ENCODE peak calls at places on chromosomes 7 and 10, in four cellular contexts. F is esophagus squamous epithelium, N is uterus, S is sigmoid colon. U is an unnamed sample.

GRCh38 chr7:108000875-108001758 is 1.8 kb downstream of the LAMB1 start:
- DNase-seq in N (peak; percentile 51), S (peak; percentile 78), F (no peak), U (peak; percentile 89)

GRCh38 chr7:1670894-1671875 is 1.1 kb downstream of the ELFN1 start:
- DNase-seq in F (no peak), S (peak; percentile 39), N (peak; percentile 6), U (peak; percentile 65)

GRCh38 chr7:45021604-45022296 is 21.7 kb downstream of the CCM2 start:
- DNase-seq in N (no peak), F (no peak), S (no peak), U (no peak)

GRCh38 chr7:121397832-121398231 is 1.7 kb upstream of the FAM3C start:
- DNase-seq in S (no peak), N (no peak), F (no peak), U (no peak)

GRCh38 chr10:88660593-88660884 is 3.7 kb upstream of the LIPF start:
- DNase-seq in F (no peak), S (no peak), N (no peak), U (no peak)

GRCh38 chr10:22308390-22308789 is 7.8 kb upstream of the COMMD3 start:
- DNase-seq in F (no peak), N (no peak), S (no peak), U (no peak)

GRCh38 chr7:155398944-155399343 is 59.0 kb upstream of the EN2 start:
- DNase-seq in N (no peak), F (no peak), S (no peak), U (no peak)

GRCh38 chr7:35508623-35509400 is 186.1 kb downstream of the HERPUD2 start:
- DNase-seq in F (no peak), S (no peak), N (no peak), U (no peak)

GRCh38 chr10:47047577-47048532 is 136.6 kb downstream of the PTPN20 start:
- DNase-seq in S (peak; percentile 87), N (peak; percentile 59), F (peak; percentile 11), U (peak; percentile 96)

GRCh38 chr7:91286432-91286831 is 22.2 kb downstream of the FZD1 start:
- DNase-seq in N (no peak), S (no peak), F (no peak), U (no peak)

GRCh38 chr10:43361532-43362190 is 9.8 kb upstream of the FXYD4 start:
- DNase-seq in S (no peak), N (no peak), F (no peak), U (no peak)

GRCh38 chr10:27258838-27259532 is 18.4 kb upstream of the ACBD5 start:
- DNase-seq in N (no peak), S (no peak), F (no peak), U (no peak)

GRCh38 chr7:138825049-138825721 is 27.2 kb upstream of the ATP6V0A4 start:
- DNase-seq in N (no peak), S (no peak), F (no peak), U (no peak)

GRCh38 chr10:68208424-68209042 is 23.4 kb downstream of the ATOH7 start:
- DNase-seq in N (no peak), F (no peak), S (no peak), U (no peak)

GRCh38 chr7:158582089-158582456 is 5.5 kb downstream of the PTPRN2 start:
- DNase-seq in N (no peak), F (no peak), S (peak; percentile 19), U (no peak)

GRCh38 chr10:4474829-4475228 is 351.2 kb upstream of the AKR1E2 start:
- DNase-seq in N (no peak), F (no peak), S (no peak), U (no peak)

GRCh38 chr7:94111009-94111408 is 106.9 kb upstream of the BET1 start:
- DNase-seq in N (no peak), F (no peak), S (no peak), U (no peak)

GRCh38 chr10:23945845-23946244 is 263.1 kb upstream of the KIAA1217 start:
- DNase-seq in S (no peak), F (no peak), N (no peak), U (no peak)

GRCh38 chr10:118962159-118962863 is 67.2 kb upstream of the NANOS1 start:
- DNase-seq in F (no peak), N (no peak), S (no peak), U (no peak)

GRCh38 chr7:151276651-151277590 is 28.4 kb upstream of the SMARCD3 start:
- DNase-seq in N (peak; percentile 45), S (peak; percentile 78), F (no peak), U (no peak)

GRCh38 chr7:79451580-79451979 is 1.9 kb downstream of the MAGI2 start:
- DNase-seq in N (no peak), S (no peak), F (no peak), U (no peak)

GRCh38 chr10:42491001-42491592 is 147.3 kb downstream of the ZNF33B start:
- DNase-seq in S (no peak), F (no peak), N (no peak), U (no peak)

GRCh38 chr10:3538850-3539531 is 246.0 kb downstream of the KLF6 start:
- DNase-seq in F (no peak), S (peak; percentile 84), N (peak; percentile 54), U (peak; percentile 89)

GRCh38 chr10:87675396-87676376 is 16.0 kb downstream of the PAPSS2 start:
- DNase-seq in F (no peak), S (no peak), N (no peak), U (no peak)

GRCh38 chr10:58293989-58294388 is 25.0 kb downstream of the CISD1 start:
- DNase-seq in F (no peak), N (no peak), S (no peak), U (no peak)

DNA sequence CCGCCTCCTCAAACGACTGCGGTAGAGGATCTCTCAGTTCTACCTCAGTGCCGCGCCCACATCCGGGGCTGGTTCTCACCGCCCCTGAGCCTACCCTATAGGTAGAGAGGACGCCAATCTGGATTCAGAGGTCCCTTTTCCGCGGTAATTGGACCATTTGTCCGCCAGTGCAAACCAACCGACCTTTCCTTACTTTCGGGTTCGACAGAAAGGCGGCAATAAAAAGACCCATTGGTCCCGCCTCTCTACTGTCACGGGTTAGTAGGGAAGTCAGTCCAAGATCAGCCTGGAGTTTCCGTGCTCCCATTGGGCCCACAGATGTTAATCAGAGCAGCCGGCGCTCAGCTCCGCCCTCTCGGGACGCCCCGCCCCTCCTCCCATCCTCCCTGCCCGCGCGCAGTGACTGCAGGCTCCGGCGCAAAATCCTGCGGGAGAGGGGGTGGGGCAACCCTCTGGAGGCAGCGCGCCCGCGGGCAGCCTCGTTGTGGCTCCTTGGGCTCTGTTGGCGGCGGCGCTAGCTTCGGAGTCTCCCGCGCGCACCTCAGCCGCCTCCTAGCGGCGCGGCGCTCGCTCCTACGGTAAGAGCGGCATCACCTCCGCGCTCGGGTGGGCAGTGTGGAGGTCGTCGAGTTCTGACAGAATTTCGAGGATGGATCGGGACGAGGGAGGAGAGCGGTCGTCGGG is at the start of the genes PHTF2 and TMEM60:
- DNase-seq in S (peak; percentile 99), N (peak; percentile 99), F (peak; percentile 98), U (peak; percentile 100)
- TF ChIP-seq CTCF in S (peak; percentile 48), N (peak; percentile 50), F (no peak), U (peak; percentile 58)

DNA sequence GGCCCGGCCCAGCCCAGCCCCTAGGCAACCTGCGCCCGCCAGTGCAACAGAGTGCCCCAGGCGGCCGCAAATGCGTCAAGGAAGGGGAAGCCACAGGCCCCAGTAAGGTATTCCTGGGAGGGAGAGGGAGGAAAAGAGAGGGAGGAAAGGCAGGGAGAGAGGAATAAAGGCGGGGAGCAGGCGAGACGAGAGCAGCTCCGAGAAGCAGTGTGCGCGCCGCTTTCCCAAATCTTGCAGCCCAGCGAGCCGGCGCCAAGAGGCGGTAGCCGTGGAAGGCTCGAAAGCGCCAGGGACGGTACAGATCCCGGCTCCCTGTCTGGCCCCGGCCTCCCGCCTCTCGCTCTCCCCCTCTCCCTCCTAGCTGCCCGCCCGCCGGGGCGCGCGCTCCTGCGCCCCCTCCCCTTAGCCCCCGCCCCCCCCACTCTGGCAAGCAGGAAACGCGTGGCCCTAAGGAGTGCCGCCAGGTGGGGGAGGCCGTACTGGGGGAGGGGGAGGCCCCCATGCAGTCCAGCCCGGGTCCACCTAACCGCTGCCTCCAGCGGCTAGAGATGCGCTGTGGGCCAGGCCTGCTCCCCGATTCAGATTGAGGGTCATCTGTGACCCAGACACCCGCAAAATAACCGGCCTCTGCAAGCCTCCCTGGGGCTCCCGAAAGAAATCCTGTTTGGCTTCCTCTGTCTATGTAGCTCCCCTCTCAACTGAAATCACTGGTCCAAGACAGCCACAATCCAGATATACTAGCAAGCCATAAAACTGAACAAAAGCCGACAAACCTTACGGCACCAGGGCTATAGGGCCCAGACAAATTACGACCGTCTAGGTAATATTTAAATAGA is 4.2 kb downstream of the HOXA10 start:
- DNase-seq in F (no peak), N (no peak), S (peak; percentile 69), U (peak; percentile 88)
- TF ChIP-seq POLR2A in F (no peak), N (no peak), S (no peak), U (no peak)

GRCh38 chr7:101814996-101815825 is 2.2 kb upstream of the CUX1 start:
- DNase-seq in N (peak; percentile 54), S (peak; percentile 71), F (no peak), U (no peak)

GRCh38 chr7:101816499-101817030 is 861 bp upstream of the CUX1 start:
- DNase-seq in N (peak; percentile 38), F (no peak), S (peak; percentile 72), U (no peak)

GRCh38 chr7:101814081-101814995 is 3.1 kb upstream of the CUX1 start:
- DNase-seq in F (no peak), S (peak; percentile 77), N (peak; percentile 51), U (no peak)

GRCh38 chr7:101817031-101817929 is at the start of gene CUX1:
- DNase-seq in F (no peak), S (peak; percentile 70), N (peak; percentile 46), U (peak; percentile 87)

DNA sequence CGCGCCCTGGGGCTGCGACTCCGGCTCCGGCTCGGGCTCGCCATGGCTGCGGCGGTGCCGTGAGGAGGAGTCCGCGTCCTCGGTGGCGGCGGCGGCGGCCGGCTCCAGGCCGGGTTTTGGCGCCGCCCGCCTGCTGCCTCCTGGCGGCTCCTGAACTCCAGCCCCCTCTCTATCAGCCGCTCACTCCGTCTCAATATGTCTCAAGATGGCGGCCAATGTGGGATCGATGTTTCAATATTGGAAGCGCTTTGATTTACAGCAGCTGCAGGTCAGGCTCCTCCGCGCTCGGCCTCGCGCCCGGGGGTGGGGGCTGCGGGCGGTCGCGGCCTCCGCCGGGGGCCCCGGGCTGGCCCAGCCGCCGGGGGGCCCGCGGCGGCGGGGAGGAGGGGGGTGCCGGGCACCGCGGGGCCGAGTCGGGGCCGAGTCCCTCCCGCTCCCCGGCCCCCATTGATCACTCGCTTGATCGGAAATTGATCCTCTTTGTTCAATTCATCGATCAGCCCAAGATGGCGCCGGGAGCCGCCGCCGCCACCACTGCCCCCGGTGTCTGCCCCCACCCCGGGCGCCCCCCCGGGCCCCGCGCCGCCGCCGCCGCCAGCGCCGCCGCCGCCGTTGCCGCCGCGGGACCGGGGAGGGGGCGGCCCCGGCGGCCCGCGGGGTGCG is 1.5 kb upstream of the CUX1 start:
- DNase-seq in N (peak; percentile 72), F (peak; percentile 35), S (peak; percentile 86), U (peak; percentile 61)
- TF ChIP-seq CTCF in N (peak; percentile 10), F (no peak), S (no peak), U (no peak)

DNA sequence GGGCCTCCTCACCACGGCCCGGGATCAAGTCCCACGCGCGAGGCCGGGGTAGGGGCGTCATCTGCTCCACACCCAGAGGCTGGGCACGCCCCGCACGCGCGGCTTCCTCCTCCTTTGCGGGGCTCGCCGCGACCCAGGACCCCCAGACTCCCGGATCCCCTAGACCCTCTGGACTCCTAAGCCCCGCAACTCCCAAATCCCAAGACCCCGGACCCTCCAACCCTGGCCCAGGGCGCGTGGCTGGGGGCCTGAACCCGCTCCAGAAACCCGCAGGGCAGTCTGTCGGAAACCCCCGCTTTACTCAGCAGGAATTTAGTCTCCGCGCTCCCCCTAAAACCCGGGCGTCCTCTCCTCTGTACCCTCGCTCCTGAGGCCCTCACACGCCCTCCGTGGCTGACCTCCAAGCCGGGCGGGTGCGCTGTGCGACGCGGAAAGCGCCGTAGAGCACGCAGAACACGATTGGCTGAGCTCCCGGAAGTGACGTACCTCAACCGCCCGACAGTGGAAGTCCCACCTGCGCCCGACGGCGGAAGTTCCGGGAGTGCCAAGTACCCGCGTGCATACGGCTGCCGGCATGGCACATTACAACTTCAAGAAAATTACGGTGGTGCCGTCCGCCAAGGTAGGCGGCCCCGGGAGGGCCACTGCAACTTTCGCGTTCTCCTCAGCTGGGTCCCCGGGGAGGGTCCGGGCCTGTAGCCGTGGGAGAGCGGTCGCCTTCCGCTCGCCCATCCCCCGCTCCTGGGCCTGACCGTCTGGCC is at the start of gene GTPBP4:
- DNase-seq in F (peak; percentile 88), S (peak; percentile 99), N (peak; percentile 98), U (peak; percentile 97)
- TF ChIP-seq POLR2A in F (peak; percentile 80), S (peak; percentile 60), N (peak; percentile 64), U (no peak)

U was measured in lower leg skin.